ENCODE peak calls at places on chromosome 19, in four cellular contexts. A is mesendoderm, L is heart left ventricle, E is HCT116. Z is an unnamed sample.

GRCh38 chr19:38676023-38676877 is 28.8 kb downstream of the ACTN4 start:
- DNase-seq in A (no peak), E (no peak), L (peak), Z (no peak)

GRCh38 chr19:34228347-34228746 is 26.0 kb upstream of the GARRE1 start:
- DNase-seq in A (no peak), E (no peak), L (no peak), Z (no peak)

GRCh38 chr19:29587518-29587986 is 18.5 kb upstream of the POP4 start:
- DNase-seq in A (no peak), L (no peak), E (no peak), Z (no peak)

GRCh38 chr19:17113127-17113785 is 37.7 kb downstream of the MYO9B start:
- DNase-seq in A (no peak), E (no peak), L (no peak), Z (no peak)

GRCh38 chr19:39413269-39413902 is 917 bp downstream of the PLEKHG2 start:
- DNase-seq in E (no peak), L (peak), A (peak), Z (no peak)

GRCh38 chr19:28710278-28710677 is 502.7 kb downstream of the UQCRFS1 start:
- DNase-seq in A (peak), E (peak), L (no peak), Z (peak)

GRCh38 chr19:16037424-16038195 is 38.7 kb upstream of the TPM4 start:
- DNase-seq in L (no peak), A (no peak), E (no peak), Z (no peak)

GRCh38 chr19:15913830-15914229 is 16.0 kb upstream of the CYP4F2 start:
- DNase-seq in E (no peak), L (no peak), A (no peak), Z (no peak)

GRCh38 chr19:28456264-28456663 is 756.7 kb downstream of the UQCRFS1 start:
- DNase-seq in E (no peak), A (no peak), L (no peak), Z (no peak)

GRCh38 chr19:29645911-29646310 is 19.4 kb upstream of the PLEKHF1 start:
- DNase-seq in L (peak), A (no peak), E (no peak), Z (no peak)

GRCh38 chr19:31064486-31064885 is 284.8 kb downstream of the TSHZ3 start:
- DNase-seq in E (no peak), L (no peak), A (peak), Z (no peak)

GRCh38 chr19:31070676-31071075 is 278.6 kb downstream of the TSHZ3 start:
- DNase-seq in A (no peak), E (no peak), L (no peak), Z (no peak)

GRCh38 chr19:31068268-31068667 is 281.0 kb downstream of the TSHZ3 start:
- DNase-seq in E (no peak), L (no peak), A (no peak), Z (no peak)

GRCh38 chr19:31070126-31070525 is 279.1 kb downstream of the TSHZ3 start:
- DNase-seq in E (no peak), A (no peak), L (no peak), Z (no peak)

DNA sequence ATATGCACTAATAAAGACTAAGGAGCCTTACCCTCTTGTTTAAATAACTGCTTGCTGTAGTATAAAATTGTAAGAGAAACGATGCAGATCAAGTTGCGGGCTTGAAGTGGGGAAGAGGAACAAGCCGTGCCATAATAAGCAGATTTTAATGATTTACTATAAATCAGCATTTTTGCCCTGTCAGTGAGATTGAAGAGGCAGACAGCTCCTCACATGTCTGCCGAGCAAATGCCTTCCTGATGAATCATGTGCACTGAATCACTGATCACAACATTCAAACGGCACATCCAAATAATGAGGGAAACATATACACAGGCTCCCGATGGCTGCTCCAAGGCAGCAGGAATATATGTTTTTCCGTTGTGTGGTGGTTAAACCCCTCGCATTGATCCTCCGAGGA is 282.9 kb downstream of the TSHZ3 start:
- DNase-seq in A (peak), E (no peak), L (no peak), Z (no peak)
- H3K4me3 ChIP-seq in A (no peak), E (no peak), L (no peak), Z (no peak)

GRCh38 chr19:49301165-49301865 is 23.7 kb downstream of the SLC6A16 start:
- DNase-seq in L (peak), E (peak), A (peak), Z (no peak)
- H3K4me3 ChIP-seq in L (peak), E (peak), A (no peak), Z (no peak)

GRCh38 chr19:5231857-5232503 is 108.6 kb downstream of the PTPRS start:
- DNase-seq in L (no peak), A (no peak), E (no peak), Z (no peak)

GRCh38 chr19:5235458-5236219 is 105.0 kb downstream of the PTPRS start:
- DNase-seq in E (no peak), A (no peak), L (no peak), Z (no peak)

GRCh38 chr19:5232798-5233505 is 107.7 kb downstream of the PTPRS start:
- DNase-seq in L (no peak), E (no peak), A (no peak), Z (no peak)

GRCh38 chr19:5237190-5237780 is 103.3 kb downstream of the PTPRS start:
- DNase-seq in A (no peak), L (no peak), E (no peak), Z (no peak)

GRCh38 chr19:5234412-5234811 is 106.2 kb downstream of the PTPRS start:
- DNase-seq in A (no peak), L (no peak), E (no peak), Z (no peak)
- H3K4me3 ChIP-seq in A (no peak), L (no peak), E (no peak), Z (no peak)

GRCh38 chr19:35844482-35845214 is 7.7 kb downstream of the NPHS1 start:
- DNase-seq in A (no peak), L (no peak), E (no peak), Z (no peak)

GRCh38 chr19:35843676-35844481 is 8.4 kb downstream of the NPHS1 start:
- DNase-seq in L (no peak), A (peak), E (peak), Z (no peak)

GRCh38 chr19:35845215-35846037 is 6.9 kb downstream of the NPHS1 start:
- DNase-seq in L (no peak), E (peak), A (peak), Z (no peak)

GRCh38 chr19:35847911-35848310 is 4.4 kb downstream of the NPHS1 start:
- DNase-seq in E (no peak), A (no peak), L (no peak), Z (no peak)

GRCh38 chr19:35846038-35846668 is 6.2 kb downstream of the NPHS1 start:
- DNase-seq in L (no peak), E (no peak), A (peak), Z (no peak)
- H3K4me3 ChIP-seq in L (no peak), E (peak), A (no peak), Z (no peak)

DNA sequence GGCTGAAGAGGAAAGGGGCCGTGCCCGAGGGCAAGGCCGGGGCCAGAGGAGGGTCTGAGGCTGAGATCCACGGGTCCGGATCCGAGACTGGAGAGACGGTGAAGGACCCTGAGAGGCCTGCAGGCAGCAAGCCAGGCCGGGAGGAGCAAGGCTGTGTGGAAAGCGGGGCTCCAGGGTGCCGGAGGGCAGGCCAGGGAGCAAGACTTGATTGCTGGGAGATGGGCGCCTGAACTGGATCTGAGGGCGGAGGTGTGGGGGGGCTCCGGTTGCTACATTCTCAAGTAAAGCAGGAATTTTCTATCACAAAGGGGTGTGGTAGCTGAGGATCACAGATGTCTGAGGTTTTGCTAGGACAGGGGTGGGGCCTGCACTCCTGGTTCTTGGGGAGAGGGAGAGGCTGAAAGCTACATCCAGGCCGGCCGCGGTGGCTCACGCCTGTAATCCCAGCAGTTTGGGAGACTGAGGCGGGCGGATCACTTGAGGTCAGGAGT is 3.8 kb downstream of the MAMSTR start:
- DNase-seq in L (peak), E (no peak), A (no peak), Z (no peak)
- H3K4me3 ChIP-seq in L (peak), E (no peak), A (no peak), Z (no peak)

DNA sequence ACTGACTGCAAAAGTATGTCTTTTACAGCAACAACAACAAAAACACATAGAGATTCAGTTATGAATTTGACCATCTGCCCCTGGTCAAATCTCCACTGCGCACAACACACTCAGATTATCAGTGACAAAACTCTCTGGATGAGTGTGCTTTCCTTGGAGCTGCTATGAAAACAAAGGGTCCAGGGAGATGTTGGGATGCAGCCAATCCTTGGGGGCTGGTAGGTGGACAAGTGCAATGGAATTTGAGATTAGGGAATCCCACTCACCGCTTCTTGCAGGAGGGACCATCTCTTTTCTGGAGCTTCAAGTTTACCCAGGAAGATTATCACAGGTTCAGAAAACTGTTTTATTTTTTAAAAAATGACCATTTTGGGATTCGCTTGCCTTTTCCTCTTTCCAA is 311.9 kb downstream of the TSHZ3 start:
- DNase-seq in A (no peak), E (no peak), L (no peak), Z (no peak)
- H3K4me3 ChIP-seq in A (no peak), E (no peak), L (no peak), Z (no peak)

GRCh38 chr19:9936151-9937000 is at the start of gene OLFM2:
- DNase-seq in L (peak), A (peak), E (no peak), Z (no peak)
- H3K4me3 ChIP-seq in L (peak), A (peak), E (peak), Z (peak)